ENCODE peak calls at places on chromosomes 3 and 15, in four cellular contexts. A is A549, R is H1, E is HepG2. D is an unnamed sample.

GRCh38 chr3:184786271-184787010 is 25.5 kb upstream of the VPS8 start:
- DNase-seq in A (no peak), R (no peak), E (no peak), D (no peak)

GRCh38 chr3:110881069-110881468 is 190.5 kb upstream of the NECTIN3 start:
- DNase-seq in A (no peak), R (no peak), E (peak; percentile 63), D (peak; percentile 9)

GRCh38 chr3:183553263-183554026 is 2.1 kb downstream of the KLHL6 start:
- DNase-seq in A (no peak), R (no peak), E (no peak), D (peak; percentile 37)

GRCh38 chr15:64699767-64700388 is 75.5 kb downstream of the RBPMS2 start:
- DNase-seq in A (no peak), R (peak; percentile 66), E (no peak), D (no peak)

GRCh38 chr3:55564709-55565108 is 77.6 kb upstream of the WNT5A start:
- DNase-seq in A (no peak), R (no peak), E (no peak), D (no peak)

GRCh38 chr3:132543016-132543739 is 53.9 kb upstream of the ACKR4 start:
- DNase-seq in A (no peak), R (no peak), E (peak; percentile 53), D (no peak)

GRCh38 chr3:49383387-49383786 is 25.2 kb upstream of the GPX1 start:
- DNase-seq in A (no peak), R (no peak), E (no peak), D (no peak)

GRCh38 chr15:58741032-58741431 is 8.5 kb downstream of the ADAM10 start:
- DNase-seq in A (no peak), R (no peak), E (no peak), D (no peak)

GRCh38 chr3:177516130-177517011 is 319.1 kb upstream of the TBL1XR1 start:
- DNase-seq in A (no peak), R (no peak), E (peak; percentile 74), D (no peak)

GRCh38 chr3:163043074-163043473 is 1546.5 kb downstream of the OTOL1 start:
- DNase-seq in A (no peak), R (no peak), E (peak; percentile 25), D (no peak)

GRCh38 chr15:34754171-34754580 is 622 bp downstream of the GJD2 start:
- DNase-seq in A (no peak), R (no peak), E (no peak), D (no peak)

GRCh38 chr3:138338816-138339215 is 9.2 kb upstream of the NME9 start:
- DNase-seq in A (no peak), R (no peak), E (no peak), D (no peak)

GRCh38 chr3:155244206-155244605 is 49.3 kb downstream of the STRIT1 start:
- DNase-seq in A (no peak), R (no peak), E (no peak), D (no peak)

GRCh38 chr3:123520656-123521055 is 64.2 kb downstream of the HACD2 start:
- DNase-seq in A (no peak), R (no peak), E (no peak), D (no peak)

GRCh38 chr3:123522666-123523412 is 62.0 kb downstream of the HACD2 start:
- DNase-seq in A (no peak), R (no peak), E (no peak), D (no peak)

GRCh38 chr3:123524987-123525386 is 59.9 kb downstream of the HACD2 start:
- DNase-seq in A (no peak), R (no peak), E (peak; percentile 21), D (no peak)

GRCh38 chr3:123518892-123519485 is 65.9 kb downstream of the HACD2 start:
- DNase-seq in A (no peak), R (no peak), E (no peak), D (no peak)

GRCh38 chr3:123521179-123521969 is 63.5 kb downstream of the HACD2 start:
- DNase-seq in A (no peak), R (no peak), E (no peak), D (no peak)
- TF ChIP-seq RNF2 in A (no peak), R (no peak), E (no peak), D (no peak)

GRCh38 chr3:80439490-80439889 is 671.7 kb upstream of the ROBO1 start:
- DNase-seq in A (no peak), R (no peak), E (no peak), D (no peak)

GRCh38 chr3:80445641-80446040 is 677.8 kb upstream of the ROBO1 start:
- DNase-seq in A (no peak), R (no peak), E (no peak), D (no peak)

DNA sequence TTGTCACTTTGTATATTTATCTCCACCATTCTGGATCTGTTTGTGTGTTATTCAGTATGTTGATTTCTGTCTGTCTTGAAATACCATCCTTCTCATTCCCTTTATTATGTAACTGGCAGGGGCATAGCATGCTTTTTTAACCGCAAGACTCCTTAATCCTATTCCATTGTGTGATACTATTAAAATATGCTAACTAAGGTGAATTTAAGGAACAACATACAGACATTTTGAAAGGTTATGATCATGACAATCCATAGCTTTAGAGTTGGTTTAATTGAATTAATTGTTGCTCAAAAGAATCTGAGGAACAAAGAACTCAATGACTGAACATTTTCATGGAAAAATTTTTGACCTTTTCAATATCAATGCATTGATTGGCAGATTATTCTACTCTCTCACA is 677.3 kb upstream of the ROBO1 start:
- DNase-seq in A (no peak), R (no peak), E (no peak), D (no peak)
- TF ChIP-seq RNF2 in A (no peak), R (no peak), E (no peak), D (no peak)

GRCh38 chr15:87752250-87752951 is 504.1 kb downstream of the NTRK3 start:
- DNase-seq in A (peak; percentile 60), R (no peak), E (no peak), D (no peak)
- TF ChIP-seq RNF2 in A (no peak), R (no peak), E (no peak), D (no peak)

DNA sequence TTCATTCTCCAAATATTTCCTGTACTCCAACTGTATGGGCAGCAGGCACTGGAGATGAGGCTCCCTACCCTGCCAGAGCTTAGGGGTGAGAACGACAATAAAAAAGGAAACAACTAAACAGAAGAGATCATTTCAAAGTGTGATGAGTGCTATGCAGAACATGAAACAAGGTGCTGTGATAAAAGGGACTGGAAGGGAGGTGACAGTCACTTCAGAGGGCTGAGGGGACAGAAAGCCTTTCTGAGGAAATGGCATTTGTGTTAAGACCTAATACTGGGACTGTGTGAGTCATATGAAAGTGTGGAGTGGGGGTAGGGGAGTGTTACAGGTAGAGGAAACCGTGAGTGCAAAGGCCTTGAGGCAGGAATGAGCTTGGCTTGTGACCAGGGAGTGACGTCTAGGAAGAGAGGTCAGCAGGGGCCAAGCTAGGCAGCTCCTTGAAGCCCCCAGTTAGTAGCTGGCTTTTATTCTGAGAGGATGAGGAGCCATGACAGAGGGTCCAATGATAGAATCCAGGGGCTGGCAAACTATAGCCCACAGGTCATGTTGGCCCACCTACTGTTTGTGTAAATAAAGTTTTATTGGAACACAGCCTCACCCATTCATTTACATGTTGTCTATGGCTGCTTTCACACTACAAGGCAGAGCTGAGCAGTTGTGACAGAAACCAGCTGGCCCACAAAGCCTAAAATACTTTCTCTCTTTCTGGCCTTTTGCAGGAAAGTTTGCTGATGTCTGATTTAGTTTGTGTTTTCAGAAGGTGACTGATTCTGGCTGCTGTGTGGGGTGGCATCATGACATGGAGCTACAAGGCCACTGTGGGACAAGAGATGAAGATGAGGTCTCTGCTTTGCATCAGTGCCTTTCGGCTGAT is 56.6 kb downstream of the LSM3 start:
- DNase-seq in A (no peak), R (no peak), E (no peak), D (no peak)
- TF ChIP-seq RNF2 in A (no peak), R (no peak), E (no peak), D (no peak)

GRCh38 chr15:89333011-89333860 is 1.4 kb downstream of the POLG start:
- DNase-seq in A (no peak), R (no peak), E (no peak), D (no peak)

GRCh38 chr15:89338036-89338435 is 3.4 kb upstream of the POLG start:
- DNase-seq in A (no peak), R (no peak), E (no peak), D (no peak)

GRCh38 chr15:89333959-89334509 is 590 bp downstream of the POLG start:
- DNase-seq in A (no peak), R (no peak), E (no peak), D (no peak)

GRCh38 chr15:89334510-89335288 is at the start of gene POLG:
- DNase-seq in A (peak; percentile 96), R (peak; percentile 98), E (peak; percentile 96), D (peak; percentile 96)

GRCh38 chr15:89335289-89336041 is 841 bp upstream of the POLG start:
- DNase-seq in A (no peak), R (no peak), E (peak; percentile 10), D (peak; percentile 40)
- TF ChIP-seq RNF2 in A (no peak), R (no peak), E (no peak), D (no peak)

DNA sequence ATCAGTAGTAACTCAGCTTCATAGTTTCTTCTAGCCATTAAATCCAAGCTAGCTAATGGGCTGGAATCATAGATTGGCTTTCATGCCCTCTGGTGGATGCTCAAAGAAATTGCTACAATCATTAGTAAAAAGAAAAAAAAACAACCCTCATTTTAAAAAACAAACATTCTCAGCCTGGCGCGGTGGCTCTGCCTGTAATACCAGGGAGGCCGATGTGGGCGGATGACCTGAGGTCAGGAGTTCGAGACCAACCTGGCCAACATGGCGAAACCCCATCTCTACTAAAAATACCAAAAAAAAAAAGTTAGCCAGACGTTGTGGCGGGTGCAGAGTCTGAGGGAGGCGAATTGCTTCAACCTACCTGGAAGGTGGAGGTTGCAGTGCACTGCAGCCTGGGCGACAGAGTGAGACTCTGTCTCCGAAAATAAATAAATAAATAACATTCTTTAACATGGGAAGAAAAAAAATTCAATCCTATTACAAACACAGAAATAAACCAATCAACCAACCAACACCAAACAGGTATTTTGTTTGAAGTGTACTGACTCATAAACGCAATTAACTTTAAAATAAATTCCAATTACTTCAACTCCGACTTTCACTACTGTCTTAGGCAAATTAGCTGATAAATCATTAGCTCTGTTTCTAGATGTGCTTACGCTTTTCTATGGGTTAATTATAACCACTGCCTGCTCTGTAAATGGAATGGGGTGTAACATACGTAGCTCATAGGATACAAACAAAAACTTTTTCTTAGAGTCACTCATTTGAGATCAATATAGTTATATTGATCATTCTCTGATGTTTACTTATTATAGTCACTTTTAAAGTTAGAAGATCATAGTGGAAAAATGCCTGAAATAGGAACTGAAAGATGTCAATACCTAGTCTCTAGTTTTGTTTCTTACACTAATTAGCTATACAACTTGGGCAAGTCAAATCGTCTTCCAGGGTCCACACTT is 24.9 kb downstream of the TMEM207 start:
- DNase-seq in A (peak; percentile 21), R (peak; percentile 43), E (peak; percentile 77), D (peak; percentile 16)
- TF ChIP-seq RNF2 in A (no peak), R (no peak), E (no peak), D (no peak)

D was measured in K562.